ENCODE peak calls at places on chromosomes 3 and 15, in eight cellular contexts. D, K, T, B, I, L, Q and E are unnamed samples.

GRCh38 chr3:42166662-42167300 is 75.6 kb downstream of the TRAK1 start:
- DNase-seq in T (no peak), B (no peak), K (no peak), L (no peak), I (no peak), D (no peak), Q (no peak), E (no peak)

GRCh38 chr3:18080198-18080689 is 337.8 kb upstream of the TBC1D5 start:
- DNase-seq in L (no peak), I (no peak), K (peak), D (no peak), Q (peak), B (no peak), T (no peak), E (no peak)

GRCh38 chr3:129625071-129625874 is 18.8 kb upstream of the PLXND1 start:
- DNase-seq in I (no peak), K (no peak), B (no peak), D (no peak), Q (no peak), T (peak), L (no peak), E (no peak)

GRCh38 chr3:146125946-146126345 is 35.0 kb downstream of the PLOD2 start:
- DNase-seq in D (no peak), I (no peak), L (no peak), T (no peak), K (peak), Q (peak), B (no peak), E (no peak)

GRCh38 chr3:100402150-100402706 is 889 bp downstream of the LNP1 start:
- DNase-seq in I (no peak), T (no peak), D (no peak), L (no peak), K (peak), Q (peak), B (no peak), E (no peak)

GRCh38 chr3:126509565-126510322 is 7.8 kb downstream of the UROC1 start:
- DNase-seq in T (no peak), L (no peak), K (no peak), Q (no peak), D (no peak), B (no peak), I (no peak), E (peak)

GRCh38 chr15:28179270-28179669 is 80.2 kb upstream of the OCA2 start:
- DNase-seq in L (no peak), Q (no peak), B (no peak), T (no peak), K (no peak), D (no peak), I (no peak), E (no peak)

GRCh38 chr3:7695067-7695466 is 806.6 kb upstream of the LMCD1 start:
- DNase-seq in I (no peak), D (no peak), K (no peak), T (no peak), Q (no peak), L (no peak), B (no peak), E (no peak)

GRCh38 chr15:74208901-74209559 is 6.4 kb upstream of the STRA6 start:
- DNase-seq in Q (peak), I (no peak), B (no peak), T (peak), L (no peak), K (peak), D (no peak), E (no peak)

GRCh38 chr3:71163216-71163918 is 420.2 kb downstream of the FOXP1 start:
- DNase-seq in I (no peak), Q (peak), D (peak), K (no peak), L (no peak), T (no peak), B (no peak), E (no peak)

GRCh38 chr3:10213156-10213792 is 35.0 kb upstream of the TATDN2 start:
- DNase-seq in I (no peak), T (no peak), D (no peak), L (no peak), B (no peak), K (peak), Q (peak), E (no peak)

GRCh38 chr3:154972951-154973350 is 107.2 kb upstream of the MME start:
- DNase-seq in I (no peak), K (peak), B (no peak), L (no peak), Q (peak), T (no peak), D (no peak), E (no peak)

GRCh38 chr15:51203797-51204196 is 109.1 kb upstream of the TNFAIP8L3 start:
- DNase-seq in T (no peak), K (peak), D (no peak), Q (peak), I (no peak), L (no peak), B (no peak), E (no peak)

GRCh38 chr3:196707566-196707965 is 4.5 kb downstream of the CEP19 start:
- DNase-seq in D (no peak), B (no peak), K (no peak), I (no peak), L (no peak), T (no peak), Q (no peak), E (no peak)

GRCh38 chr3:73766599-73767378 is 142.0 kb upstream of the PDZRN3 start:
- DNase-seq in Q (peak), B (no peak), T (no peak), K (peak), I (no peak), L (no peak), D (no peak), E (peak)

GRCh38 chr15:45162771-45163507 is 24.8 kb downstream of the SHF start:
- DNase-seq in B (no peak), D (peak), I (peak), Q (peak), K (peak), L (peak), T (peak), E (peak)

GRCh38 chr3:33377931-33378330 is 62.3 kb downstream of the UBP1 start:
- DNase-seq in T (no peak), I (no peak), Q (peak), L (no peak), D (no peak), K (peak), B (no peak), E (no peak)

GRCh38 chr15:98896802-98897732 is 110.5 kb downstream of the PGPEP1L start:
- DNase-seq in Q (peak), K (peak), D (no peak), B (no peak), T (no peak), I (no peak), L (no peak), E (no peak)

GRCh38 chr3:65751123-65751700 is 287.5 kb downstream of the MAGI1 start:
- DNase-seq in Q (peak), L (no peak), I (peak), D (peak), B (no peak), T (peak), K (peak), E (peak)

GRCh38 chr3:81668283-81668682 is 93.2 kb downstream of the GBE1 start:
- DNase-seq in Q (no peak), D (no peak), B (no peak), L (no peak), T (no peak), I (no peak), K (no peak), E (no peak)

GRCh38 chr3:26279091-26279490 is 343.5 kb upstream of the LRRC3B start:
- DNase-seq in B (no peak), T (no peak), Q (no peak), K (no peak), D (no peak), L (no peak), I (no peak), E (no peak)

GRCh38 chr3:31880020-31880419 is 101.0 kb downstream of the OSBPL10 start:
- DNase-seq in K (peak), D (no peak), T (no peak), B (no peak), L (peak), I (no peak), Q (no peak), E (no peak)

DNA sequence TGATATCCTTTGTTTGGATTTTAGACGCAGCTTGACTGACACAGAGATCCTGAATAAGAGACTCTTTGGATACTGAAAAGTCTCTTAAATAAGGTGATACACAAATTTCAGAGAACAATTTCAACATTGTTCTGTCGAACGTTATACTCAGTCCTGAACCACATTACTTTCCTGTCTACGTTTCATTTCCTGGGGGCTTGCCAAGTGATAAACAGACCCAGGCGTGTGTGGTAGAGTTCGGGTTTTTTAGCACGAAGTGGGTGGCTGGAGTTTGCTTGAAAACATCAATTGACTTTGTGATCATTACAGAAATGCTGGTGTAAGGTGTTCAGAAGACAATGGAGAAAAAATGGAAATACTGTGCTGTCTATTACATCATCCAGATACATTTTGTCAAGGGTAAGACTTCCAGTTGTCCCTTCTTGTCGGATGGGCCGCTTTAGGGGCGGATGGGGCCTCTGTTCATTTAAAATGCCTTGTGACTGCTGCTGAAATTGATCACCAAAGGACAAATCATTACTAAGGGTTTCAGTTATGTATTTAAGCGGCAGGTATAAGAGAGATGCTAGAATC is at the start of gene CD96:
- DNase-seq in B (no peak), D (peak), I (no peak), Q (peak), K (peak), L (no peak), T (no peak), E (no peak)
- H3K27ac ChIP-seq in B (no peak), D (peak), I (no peak), Q (no peak), K (no peak), L (no peak), T (no peak), E (no peak)

GRCh38 chr3:183845608-183846288 is 20.4 kb upstream of the MAP6D1 start:
- DNase-seq in T (no peak), K (peak), I (no peak), Q (peak), L (no peak), B (no peak), D (no peak), E (no peak)
- H3K27ac ChIP-seq in T (no peak), K (peak), I (no peak), Q (peak), L (no peak), B (peak), D (no peak), E (no peak)

GRCh38 chr3:138440596-138440995 is 6.2 kb downstream of the ESYT3 start:
- DNase-seq in I (no peak), Q (peak), L (no peak), B (no peak), T (no peak), D (no peak), K (peak), E (no peak)

GRCh38 chr3:138442433-138442832 is 8.0 kb downstream of the ESYT3 start:
- DNase-seq in Q (peak), I (no peak), K (peak), T (peak), L (no peak), B (no peak), D (no peak), E (no peak)

GRCh38 chr3:138440137-138440536 is 5.7 kb downstream of the ESYT3 start:
- DNase-seq in T (peak), B (no peak), K (no peak), D (no peak), I (no peak), Q (peak), L (peak), E (no peak)

GRCh38 chr3:138441742-138442141 is 7.3 kb downstream of the ESYT3 start:
- DNase-seq in I (no peak), Q (peak), T (peak), L (no peak), D (no peak), B (no peak), K (peak), E (no peak)

GRCh38 chr3:138441256-138441655 is 6.8 kb downstream of the ESYT3 start:
- DNase-seq in Q (no peak), L (no peak), D (no peak), K (no peak), I (no peak), B (no peak), T (peak), E (no peak)
- H3K27ac ChIP-seq in Q (no peak), L (no peak), D (no peak), K (no peak), I (no peak), B (no peak), T (no peak), E (no peak)

GRCh38 chr3:53161820-53162671 is 1.0 kb downstream of the PRKCD start:
- DNase-seq in K (peak), I (peak), D (no peak), Q (peak), B (no peak), L (no peak), T (peak), E (peak)

GRCh38 chr3:53162672-53163458 is 1.9 kb downstream of the PRKCD start:
- DNase-seq in Q (no peak), K (no peak), B (no peak), L (no peak), D (peak), I (no peak), T (peak), E (no peak)

GRCh38 chr3:53161345-53161819 is 373 bp downstream of the PRKCD start:
- DNase-seq in D (no peak), K (no peak), T (no peak), B (no peak), Q (no peak), L (no peak), I (peak), E (no peak)

GRCh38 chr3:53164911-53165310 is 3.9 kb downstream of the PRKCD start:
- DNase-seq in D (no peak), T (peak), L (no peak), I (no peak), K (no peak), Q (no peak), B (no peak), E (no peak)

GRCh38 chr3:53163459-53164387 is 2.7 kb downstream of the PRKCD start:
- DNase-seq in T (no peak), Q (no peak), I (no peak), D (no peak), B (no peak), K (no peak), L (no peak), E (no peak)
- H3K27ac ChIP-seq in T (no peak), Q (no peak), I (no peak), D (peak), B (peak), K (no peak), L (no peak), E (peak)

GRCh38 chr3:50139718-50140423 is 15.3 kb upstream of the SEMA3F start:
- DNase-seq in D (no peak), Q (no peak), B (no peak), L (no peak), T (no peak), K (no peak), I (no peak), E (no peak)
- H3K27ac ChIP-seq in D (no peak), Q (no peak), B (no peak), L (no peak), T (no peak), K (no peak), I (no peak), E (no peak)

DNA sequence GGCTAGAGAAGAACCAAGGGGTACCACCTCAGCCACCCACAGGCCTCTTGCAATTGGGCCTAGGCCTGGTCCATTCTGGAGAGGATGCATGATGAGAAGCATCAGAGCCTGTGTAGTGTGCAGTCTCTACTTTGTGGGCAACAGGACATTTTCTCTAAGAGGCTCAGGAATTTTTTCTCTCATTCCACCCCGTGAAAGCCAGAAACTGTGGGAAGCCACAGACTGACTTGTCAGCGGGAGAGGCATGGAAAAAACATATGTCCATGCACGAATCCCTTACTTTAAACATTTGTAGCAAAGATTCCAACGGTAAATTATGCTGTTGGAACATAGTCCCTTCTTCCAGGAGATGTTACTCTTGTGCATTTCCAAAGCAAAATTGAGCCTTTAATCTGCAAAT is 196.5 kb downstream of the KLHL25 start:
- DNase-seq in B (no peak), K (no peak), Q (peak), I (no peak), T (no peak), L (no peak), D (no peak), E (no peak)
- H3K27ac ChIP-seq in B (peak), K (no peak), Q (no peak), I (peak), T (peak), L (peak), D (peak), E (no peak)